ENCODE peak calls at places on chromosome 1, in nine cellular contexts. W is testis; A is lung microvascular endothelial cell; Q is stimulated activated CD8-positive, alpha-beta memory T cell treated with anti-CD3 and anti-CD28 coated beads, Interleukin-4, amount 100 ng/mL, for 24 hours; Z is GM13976; L is retina; I is left ventricle myocardium inferior; X is cardiac septum; F is PC-3. U is an unnamed sample.
A peak's percentile ranks its signal among the peaks of the same experiment; 100 is the strongest.

GRCh38 chr1:220274122-220274855 is 2.0 kb upstream of the RAB3GAP2 start:
- DNase-seq in A (no peak), L (no peak), Z (no peak), F (no peak), Q (no peak), X (no peak), I (no peak), W (no peak), U (peak; percentile 61)

GRCh38 chr1:4306559-4307467 is 347.6 kb upstream of the AJAP1 start:
- DNase-seq in Z (no peak), X (peak; percentile 53), W (no peak), A (no peak), F (no peak), L (no peak), I (peak; percentile 26), Q (no peak), U (no peak)

GRCh38 chr1:27097484-27097917 is 57.4 kb downstream of the SLC9A1 start:
- DNase-seq in W (peak; percentile 83), Z (peak; percentile 83), Q (peak; percentile 62), L (peak; percentile 88), X (peak; percentile 93), A (peak; percentile 68), I (peak; percentile 81), F (peak; percentile 86), U (peak; percentile 92)

GRCh38 chr1:61053712-61054608 is 28.4 kb upstream of the NFIA start:
- DNase-seq in A (peak; percentile 14), Q (no peak), L (peak; percentile 75), W (peak; percentile 69), I (peak; percentile 74), X (peak; percentile 81), Z (no peak), F (no peak), U (peak; percentile 68)

GRCh38 chr1:227939791-227940771 is 7.7 kb downstream of the WNT9A start:
- DNase-seq in L (no peak), Q (no peak), I (no peak), F (no peak), X (peak; percentile 57), Z (no peak), A (no peak), W (no peak), U (peak; percentile 64)

GRCh38 chr1:30988045-30988444 is 77.5 kb downstream of the PUM1 start:
- DNase-seq in Q (no peak), F (no peak), I (no peak), X (no peak), A (no peak), L (no peak), Z (no peak), W (no peak), U (no peak)

GRCh38 chr1:201363455-201363854 is 14.0 kb downstream of the TNNT2 start:
- DNase-seq in F (no peak), I (peak; percentile 7), A (no peak), Q (no peak), Z (no peak), X (peak; percentile 65), L (no peak), W (no peak), U (no peak)

GRCh38 chr1:246156847-246157246 is 350.2 kb downstream of the SMYD3 start:
- DNase-seq in X (no peak), W (no peak), Q (no peak), A (no peak), Z (no peak), I (no peak), F (no peak), L (no peak), U (no peak)

GRCh38 chr1:21966247-21967000 is 10.4 kb upstream of the CELA3B start:
- DNase-seq in W (no peak), Z (no peak), Q (no peak), L (no peak), I (no peak), F (peak; percentile 83), A (no peak), X (peak; percentile 56), U (peak; percentile 36)

GRCh38 chr1:239558992-239559391 is 172.6 kb downstream of the CHRM3 start:
- DNase-seq in F (peak; percentile 69), Q (no peak), A (no peak), X (no peak), Z (no peak), W (no peak), I (no peak), L (no peak), U (no peak)

GRCh38 chr1:110921953-110922352 is 41.8 kb downstream of the LRIF1 start:
- DNase-seq in Q (no peak), F (no peak), A (no peak), I (no peak), L (no peak), X (no peak), Z (no peak), W (no peak), U (no peak)

GRCh38 chr1:6802893-6803292 is 17.6 kb downstream of the CAMTA1 start:
- DNase-seq in Z (no peak), W (no peak), L (no peak), X (no peak), I (no peak), A (no peak), F (no peak), Q (no peak), U (no peak)

GRCh38 chr1:114344656-114345055 is 166.3 kb downstream of the TRIM33 start:
- DNase-seq in L (no peak), Z (no peak), A (no peak), W (no peak), Q (no peak), X (no peak), F (no peak), I (no peak), U (no peak)

GRCh38 chr1:195345149-195345548 is 1263.1 kb downstream of the KCNT2 start:
- DNase-seq in W (no peak), I (no peak), L (no peak), X (no peak), Z (no peak), A (no peak), Q (no peak), F (no peak), U (no peak)

GRCh38 chr1:9890224-9890731 is 19.8 kb downstream of the CTNNBIP1 start:
- DNase-seq in Z (no peak), X (no peak), L (peak; percentile 34), I (peak; percentile 60), W (peak; percentile 75), F (peak; percentile 94), Q (no peak), A (peak; percentile 80), U (peak; percentile 85)

GRCh38 chr1:207058252-207058651 is 5.2 kb downstream of the PFKFB2 start:
- DNase-seq in W (no peak), I (peak; percentile 41), F (no peak), L (no peak), Q (no peak), X (no peak), Z (no peak), A (no peak), U (no peak)

GRCh38 chr1:31201871-31202270 is 37.8 kb downstream of the NKAIN1 start:
- DNase-seq in L (peak; percentile 68), Q (no peak), F (no peak), X (no peak), W (no peak), A (no peak), I (no peak), Z (no peak), U (no peak)